ENCODE peak calls at places on chromosome 16, in eight cellular contexts. T is amygdala; R is NCI-H748 treated with DMSO at 0.1 percent for 48 hours; B is amniotic stem cell; U is Karpas-422; Q is stimulated activated CD8-positive, alpha-beta memory T cell treated with anti-CD3 and anti-CD28 coated beads, Interleukin-2, amount 100 ng/mL, for 1 hour; H is effector memory CD8-positive, alpha-beta T cell; W is type B pancreatic cell. X is an unnamed sample.

GRCh38 chr16:14344292-14344691 is 273.2 kb downstream of the MRTFB start:
- DNase-seq in U (no peak), R (no peak), T (no peak), B (no peak), H (no peak), W (no peak), Q (no peak), X (no peak)

GRCh38 chr16:495127-495748 is 32.3 kb upstream of the CAPN15 start:
- DNase-seq in W (no peak), B (no peak), H (no peak), Q (no peak), U (peak; percentile 72), T (no peak), R (no peak), X (peak; percentile 24)

GRCh38 chr16:50810241-50810965 is 68.5 kb downstream of the CYLD start:
- DNase-seq in H (no peak), U (no peak), R (no peak), B (no peak), Q (no peak), W (peak; percentile 58), T (no peak), X (no peak)

GRCh38 chr16:3063617-3064389 is 1.6 kb upstream of the IL32 start:
- DNase-seq in U (no peak), B (no peak), H (no peak), Q (no peak), W (no peak), R (no peak), T (no peak), X (no peak)

GRCh38 chr16:67843343-67843765 is 1.2 kb downstream of the THAP11 start:
- DNase-seq in T (no peak), W (no peak), B (no peak), U (no peak), H (no peak), Q (no peak), R (no peak), X (no peak)

GRCh38 chr16:57244767-57245471 is at the start of gene ARL2BP:
- DNase-seq in U (peak; percentile 98), H (peak; percentile 96), T (peak; percentile 94), Q (peak; percentile 95), B (peak; percentile 95), W (peak; percentile 99), R (peak; percentile 81), X (peak; percentile 95)

GRCh38 chr16:85426806-85427205 is 186.3 kb upstream of the GSE1 start:
- DNase-seq in T (no peak), Q (no peak), W (no peak), U (no peak), B (no peak), H (no peak), R (no peak), X (no peak)

GRCh38 chr16:27461483-27462171 is 59.7 kb downstream of the IL21R start:
- DNase-seq in U (no peak), B (no peak), Q (no peak), W (no peak), R (no peak), H (no peak), T (no peak), X (no peak)

GRCh38 chr16:11260596-11260966 is 4.6 kb upstream of the SOCS1 start:
- DNase-seq in H (no peak), B (no peak), W (no peak), T (no peak), R (no peak), U (no peak), Q (no peak), X (no peak)

GRCh38 chr16:86618431-86619262 is 40.3 kb downstream of the FOXL1 start:
- DNase-seq in Q (no peak), W (no peak), H (no peak), B (no peak), R (peak; percentile 12), T (no peak), U (no peak), X (no peak)

GRCh38 chr16:77211880-77212735 is 12.9 kb downstream of the SYCE1L start:
- DNase-seq in H (peak; percentile 65), Q (peak; percentile 34), W (no peak), R (peak; percentile 61), B (no peak), U (peak; percentile 83), T (no peak), X (peak; percentile 67)

GRCh38 chr16:72939247-72939646 is 108.7 kb downstream of the ZFHX3 start:
- DNase-seq in Q (no peak), W (no peak), H (no peak), B (no peak), T (no peak), U (no peak), R (no peak), X (no peak)

GRCh38 chr16:71528863-71529262 is 2.6 kb downstream of the CHST4 start:
- DNase-seq in R (no peak), H (no peak), W (no peak), T (no peak), U (no peak), B (no peak), Q (no peak), X (no peak)

GRCh38 chr16:50841081-50841886 is 99.4 kb downstream of the CYLD start:
- DNase-seq in B (no peak), Q (no peak), H (peak; percentile 8), T (no peak), W (peak; percentile 60), U (no peak), R (no peak), X (no peak)

GRCh38 chr16:58885528-58886170 is 151.5 kb upstream of the GOT2 start:
- DNase-seq in T (no peak), W (no peak), H (no peak), Q (no peak), R (no peak), U (no peak), B (no peak), X (no peak)

GRCh38 chr16:50942143-50942542 is 200.3 kb downstream of the CYLD start:
- DNase-seq in H (no peak), U (no peak), Q (no peak), B (no peak), W (no peak), R (no peak), T (no peak), X (no peak)

GRCh38 chr16:56450275-56450889 is 750 bp downstream of the NUDT21 start:
- DNase-seq in U (peak; percentile 56), R (no peak), T (no peak), Q (no peak), B (no peak), H (no peak), W (no peak), X (peak; percentile 23)

GRCh38 chr16:35881654-35882053 is 2422.2 kb downstream of the TP53TG3F start:
- DNase-seq in B (no peak), U (no peak), Q (no peak), R (no peak), W (no peak), T (no peak), H (no peak), X (no peak)

GRCh38 chr16:56603589-56603988 is 4.8 kb upstream of the MT2A start:
- DNase-seq in Q (no peak), W (no peak), T (no peak), B (no peak), R (no peak), U (no peak), H (no peak), X (peak; percentile 32)

GRCh38 chr16:10897134-10897533 is 20.1 kb downstream of the CIITA start:
- DNase-seq in Q (no peak), R (no peak), H (no peak), T (no peak), U (no peak), B (no peak), W (no peak), X (no peak)

GRCh38 chr16:57386381-57386951 is 14.2 kb downstream of the CX3CL1 start:
- DNase-seq in Q (no peak), W (no peak), H (no peak), B (no peak), U (no peak), T (no peak), R (no peak), X (no peak)

GRCh38 chr16:6570520-6570919 is 762.1 kb upstream of the RBFOX1 start:
- DNase-seq in H (no peak), W (no peak), T (no peak), Q (no peak), B (no peak), R (no peak), U (no peak), X (no peak)

GRCh38 chr16:66275795-66276428 is 90.6 kb upstream of the CDH5 start:
- DNase-seq in Q (no peak), R (peak; percentile 41), B (peak; percentile 23), H (no peak), U (peak; percentile 69), W (peak; percentile 24), T (no peak), X (peak; percentile 23)

GRCh38 chr16:88514526-88514925 is 55.7 kb upstream of the ZC3H18 start:
- DNase-seq in B (no peak), R (no peak), Q (no peak), U (no peak), T (no peak), W (no peak), H (no peak), X (no peak)

GRCh38 chr16:1407749-1408148 is 6.8 kb downstream of the UNKL start:
- DNase-seq in B (no peak), U (no peak), H (no peak), W (no peak), T (no peak), Q (no peak), R (no peak), X (no peak)

GRCh38 chr16:56986361-56986760 is 3.0 kb upstream of the NLRC5 start:
- DNase-seq in R (no peak), U (peak; percentile 60), T (no peak), Q (no peak), B (no peak), W (no peak), H (no peak), X (peak; percentile 77)

GRCh38 chr16:15653227-15653626 is 3.2 kb downstream of the NDE1 start:
- DNase-seq in W (no peak), Q (no peak), T (no peak), B (peak; percentile 46), U (no peak), H (no peak), R (no peak), X (no peak)

GRCh38 chr16:23433261-23433920 is 19.6 kb downstream of the COG7 start:
- DNase-seq in W (no peak), H (no peak), U (no peak), B (no peak), T (no peak), Q (no peak), R (no peak), X (no peak)

X was measured in OCI-LY7.